ENCODE peak calls at places on chromosomes 13 and 19, in seven cellular contexts. One of them, this sample, is unnamed.

GRCh38 chr13:79455331-79455730 is 25.6 kb upstream of the NDFIP2 start:
- DNase-seq in activated CD4-positive, alpha-beta T cell treated with anti-CD3 and anti-CD28 coated beads, Interleukin-2, amount 50 U/mL, for 1 hour: no peak
- DNase-seq in ecto neural progenitor cell: no peak
- DNase-seq in anterior cingulate cortex: no peak
- DNase-seq in hippocampal formation: no peak
- DNase-seq in A549: no peak
- DNase-seq in D341Med: no peak
- DNase-seq in this sample: no peak

GRCh38 chr19:50261446-50261970 is 58.1 kb downstream of the MYH14 start:
- DNase-seq in activated CD4-positive, alpha-beta T cell treated with anti-CD3 and anti-CD28 coated beads, Interleukin-2, amount 50 U/mL, for 1 hour: no peak
- DNase-seq in ecto neural progenitor cell: no peak
- DNase-seq in anterior cingulate cortex: no peak
- DNase-seq in hippocampal formation: no peak
- DNase-seq in A549: no peak
- DNase-seq in D341Med: no peak
- DNase-seq in this sample: no peak

GRCh38 chr19:17402982-17403855 is 2.2 kb downstream of the BST2 start:
- DNase-seq in activated CD4-positive, alpha-beta T cell treated with anti-CD3 and anti-CD28 coated beads, Interleukin-2, amount 50 U/mL, for 1 hour: peak
- DNase-seq in ecto neural progenitor cell: peak
- DNase-seq in anterior cingulate cortex: no peak
- DNase-seq in hippocampal formation: no peak
- DNase-seq in A549: peak
- DNase-seq in D341Med: peak
- DNase-seq in this sample: peak

GRCh38 chr13:99758465-99759162 is 213.0 kb downstream of the ZIC5 start:
- DNase-seq in activated CD4-positive, alpha-beta T cell treated with anti-CD3 and anti-CD28 coated beads, Interleukin-2, amount 50 U/mL, for 1 hour: no peak
- DNase-seq in ecto neural progenitor cell: no peak
- DNase-seq in anterior cingulate cortex: peak
- DNase-seq in hippocampal formation: no peak
- DNase-seq in A549: no peak
- DNase-seq in D341Med: no peak
- DNase-seq in this sample: no peak

GRCh38 chr19:8557637-8558238 is 19.5 kb downstream of the MYO1F start:
- DNase-seq in activated CD4-positive, alpha-beta T cell treated with anti-CD3 and anti-CD28 coated beads, Interleukin-2, amount 50 U/mL, for 1 hour: no peak
- DNase-seq in ecto neural progenitor cell: no peak
- DNase-seq in anterior cingulate cortex: no peak
- DNase-seq in hippocampal formation: no peak
- DNase-seq in A549: no peak
- DNase-seq in D341Med: peak
- DNase-seq in this sample: no peak

GRCh38 chr13:32150794-32151193 is 119.2 kb downstream of the FRY start:
- DNase-seq in activated CD4-positive, alpha-beta T cell treated with anti-CD3 and anti-CD28 coated beads, Interleukin-2, amount 50 U/mL, for 1 hour: no peak
- DNase-seq in ecto neural progenitor cell: no peak
- DNase-seq in anterior cingulate cortex: no peak
- DNase-seq in hippocampal formation: no peak
- DNase-seq in A549: no peak
- DNase-seq in D341Med: no peak
- DNase-seq in this sample: no peak

GRCh38 chr13:38697628-38698333 is 10.9 kb downstream of the FREM2 start:
- DNase-seq in activated CD4-positive, alpha-beta T cell treated with anti-CD3 and anti-CD28 coated beads, Interleukin-2, amount 50 U/mL, for 1 hour: no peak
- DNase-seq in ecto neural progenitor cell: no peak
- DNase-seq in anterior cingulate cortex: no peak
- DNase-seq in hippocampal formation: no peak
- DNase-seq in A549: no peak
- DNase-seq in D341Med: no peak
- DNase-seq in this sample: no peak

GRCh38 chr13:77425705-77426104 is 98.8 kb upstream of the MYCBP2 start:
- DNase-seq in activated CD4-positive, alpha-beta T cell treated with anti-CD3 and anti-CD28 coated beads, Interleukin-2, amount 50 U/mL, for 1 hour: no peak
- DNase-seq in ecto neural progenitor cell: no peak
- DNase-seq in anterior cingulate cortex: no peak
- DNase-seq in hippocampal formation: no peak
- DNase-seq in A549: no peak
- DNase-seq in D341Med: no peak
- DNase-seq in this sample: no peak

GRCh38 chr13:30499338-30499737 is 33.6 kb upstream of the HMGB1 start:
- DNase-seq in activated CD4-positive, alpha-beta T cell treated with anti-CD3 and anti-CD28 coated beads, Interleukin-2, amount 50 U/mL, for 1 hour: no peak
- DNase-seq in ecto neural progenitor cell: no peak
- DNase-seq in anterior cingulate cortex: no peak
- DNase-seq in hippocampal formation: no peak
- DNase-seq in A549: no peak
- DNase-seq in D341Med: no peak
- DNase-seq in this sample: no peak

GRCh38 chr13:110448230-110448629 is 113.3 kb downstream of the RAB20 start:
- DNase-seq in activated CD4-positive, alpha-beta T cell treated with anti-CD3 and anti-CD28 coated beads, Interleukin-2, amount 50 U/mL, for 1 hour: no peak
- DNase-seq in ecto neural progenitor cell: no peak
- DNase-seq in anterior cingulate cortex: no peak
- DNase-seq in hippocampal formation: no peak
- DNase-seq in A549: no peak
- DNase-seq in D341Med: no peak
- DNase-seq in this sample: peak

GRCh38 chr13:113862766-113863510 is 938 bp downstream of the GAS6 start:
- DNase-seq in activated CD4-positive, alpha-beta T cell treated with anti-CD3 and anti-CD28 coated beads, Interleukin-2, amount 50 U/mL, for 1 hour: no peak
- DNase-seq in ecto neural progenitor cell: peak
- DNase-seq in anterior cingulate cortex: no peak
- DNase-seq in hippocampal formation: no peak
- DNase-seq in A549: no peak
- DNase-seq in D341Med: peak
- DNase-seq in this sample: no peak

GRCh38 chr13:113975416-113975815 is 1.5 kb upstream of the C13orf46 start:
- DNase-seq in activated CD4-positive, alpha-beta T cell treated with anti-CD3 and anti-CD28 coated beads, Interleukin-2, amount 50 U/mL, for 1 hour: no peak
- DNase-seq in ecto neural progenitor cell: no peak
- DNase-seq in anterior cingulate cortex: no peak
- DNase-seq in hippocampal formation: no peak
- DNase-seq in A549: no peak
- DNase-seq in D341Med: no peak
- DNase-seq in this sample: no peak